ENCODE peak calls at places on chromosomes 12 and 14, in eight cellular contexts. One of them, this sample, is unnamed.

GRCh38 chr12:78898416-78898815 is 33.8 kb downstream of the SYT1 start:
- DNase-seq in activated B cell treated with CpG ODN at 0.5 μM for 24 hours: no peak
- DNase-seq in HCT116: no peak
- DNase-seq in HL-60: no peak
- DNase-seq in osteocyte: no peak
- DNase-seq in RWPE2: no peak
- DNase-seq in MCF 10A: peak
- DNase-seq in OCI-LY7: no peak
- DNase-seq in this sample: no peak

GRCh38 chr14:104244221-104245011 is 106.0 kb downstream of the KIF26A start:
- DNase-seq in activated B cell treated with CpG ODN at 0.5 μM for 24 hours: peak
- DNase-seq in HCT116: no peak
- DNase-seq in HL-60: no peak
- DNase-seq in osteocyte: peak
- DNase-seq in RWPE2: peak
- DNase-seq in MCF 10A: no peak
- DNase-seq in OCI-LY7: no peak
- DNase-seq in this sample: no peak

GRCh38 chr12:104764225-104765073 is 193.6 kb downstream of the SLC41A2 start:
- DNase-seq in activated B cell treated with CpG ODN at 0.5 μM for 24 hours: no peak
- DNase-seq in HCT116: no peak
- DNase-seq in HL-60: no peak
- DNase-seq in osteocyte: no peak
- DNase-seq in RWPE2: no peak
- DNase-seq in MCF 10A: no peak
- DNase-seq in OCI-LY7: peak
- DNase-seq in this sample: no peak

GRCh38 chr12:18723752-18724151 is 14.1 kb downstream of the PLCZ1 start:
- DNase-seq in activated B cell treated with CpG ODN at 0.5 μM for 24 hours: no peak
- DNase-seq in HCT116: peak
- DNase-seq in HL-60: no peak
- DNase-seq in osteocyte: no peak
- DNase-seq in RWPE2: no peak
- DNase-seq in MCF 10A: peak
- DNase-seq in OCI-LY7: no peak
- DNase-seq in this sample: no peak

GRCh38 chr14:52175982-52176502 is 91.5 kb upstream of the PTGDR start:
- DNase-seq in activated B cell treated with CpG ODN at 0.5 μM for 24 hours: peak
- DNase-seq in HCT116: no peak
- DNase-seq in HL-60: no peak
- DNase-seq in osteocyte: no peak
- DNase-seq in RWPE2: no peak
- DNase-seq in MCF 10A: no peak
- DNase-seq in OCI-LY7: peak
- DNase-seq in this sample: no peak

GRCh38 chr12:96242597-96242996 is 48.4 kb downstream of the ELK3 start:
- DNase-seq in activated B cell treated with CpG ODN at 0.5 μM for 24 hours: no peak
- DNase-seq in HCT116: no peak
- DNase-seq in HL-60: no peak
- DNase-seq in osteocyte: no peak
- DNase-seq in RWPE2: peak
- DNase-seq in MCF 10A: no peak
- DNase-seq in OCI-LY7: no peak
- DNase-seq in this sample: no peak

GRCh38 chr12:85405781-85406522 is 125.9 kb downstream of the ALX1 start:
- DNase-seq in activated B cell treated with CpG ODN at 0.5 μM for 24 hours: no peak
- DNase-seq in HCT116: no peak
- DNase-seq in HL-60: no peak
- DNase-seq in osteocyte: no peak
- DNase-seq in RWPE2: no peak
- DNase-seq in MCF 10A: peak
- DNase-seq in OCI-LY7: no peak
- DNase-seq in this sample: no peak

GRCh38 chr12:38137287-38137686 is 179.3 kb upstream of the ALG10B start:
- DNase-seq in activated B cell treated with CpG ODN at 0.5 μM for 24 hours: no peak
- DNase-seq in HCT116: no peak
- DNase-seq in HL-60: no peak
- DNase-seq in osteocyte: no peak
- DNase-seq in RWPE2: no peak
- DNase-seq in MCF 10A: no peak
- DNase-seq in OCI-LY7: no peak
- DNase-seq in this sample: no peak

GRCh38 chr12:107057071-107057834 is 36.1 kb downstream of the CRY1 start:
- DNase-seq in activated B cell treated with CpG ODN at 0.5 μM for 24 hours: no peak
- DNase-seq in HCT116: no peak
- DNase-seq in HL-60: no peak
- DNase-seq in osteocyte: no peak
- DNase-seq in RWPE2: no peak
- DNase-seq in MCF 10A: no peak
- DNase-seq in OCI-LY7: no peak
- DNase-seq in this sample: no peak

GRCh38 chr12:28035483-28035882 is 63.0 kb upstream of the PTHLH start:
- DNase-seq in activated B cell treated with CpG ODN at 0.5 μM for 24 hours: no peak
- DNase-seq in HCT116: no peak
- DNase-seq in HL-60: no peak
- DNase-seq in osteocyte: no peak
- DNase-seq in RWPE2: no peak
- DNase-seq in MCF 10A: peak
- DNase-seq in OCI-LY7: no peak
- DNase-seq in this sample: no peak

GRCh38 chr12:93347054-93347786 is 30.5 kb upstream of the NUDT4 start:
- DNase-seq in activated B cell treated with CpG ODN at 0.5 μM for 24 hours: no peak
- DNase-seq in HCT116: no peak
- DNase-seq in HL-60: no peak
- DNase-seq in osteocyte: no peak
- DNase-seq in RWPE2: no peak
- DNase-seq in MCF 10A: no peak
- DNase-seq in OCI-LY7: no peak
- DNase-seq in this sample: no peak

GRCh38 chr12:67025543-67026114 is 243.5 kb upstream of the CAND1 start:
- DNase-seq in activated B cell treated with CpG ODN at 0.5 μM for 24 hours: no peak
- DNase-seq in HCT116: no peak
- DNase-seq in HL-60: peak
- DNase-seq in osteocyte: no peak
- DNase-seq in RWPE2: no peak
- DNase-seq in MCF 10A: peak
- DNase-seq in OCI-LY7: peak
- DNase-seq in this sample: peak

GRCh38 chr14:85443001-85443400 is 86.9 kb upstream of the FLRT2 start:
- DNase-seq in activated B cell treated with CpG ODN at 0.5 μM for 24 hours: no peak
- DNase-seq in HCT116: no peak
- DNase-seq in HL-60: no peak
- DNase-seq in osteocyte: no peak
- DNase-seq in RWPE2: no peak
- DNase-seq in MCF 10A: peak
- DNase-seq in OCI-LY7: no peak
- DNase-seq in this sample: no peak

GRCh38 chr12:53950441-53950781 is 4.3 kb upstream of the HOXC12 start:
- DNase-seq in activated B cell treated with CpG ODN at 0.5 μM for 24 hours: no peak
- DNase-seq in HCT116: no peak
- DNase-seq in HL-60: no peak
- DNase-seq in osteocyte: no peak
- DNase-seq in RWPE2: no peak
- DNase-seq in MCF 10A: peak
- DNase-seq in OCI-LY7: peak
- DNase-seq in this sample: peak

GRCh38 chr12:40157307-40157706 is 51.4 kb upstream of the SLC2A13 start:
- DNase-seq in activated B cell treated with CpG ODN at 0.5 μM for 24 hours: no peak
- DNase-seq in HCT116: no peak
- DNase-seq in HL-60: no peak
- DNase-seq in osteocyte: no peak
- DNase-seq in RWPE2: no peak
- DNase-seq in MCF 10A: peak
- DNase-seq in OCI-LY7: no peak
- DNase-seq in this sample: no peak

GRCh38 chr12:21852251-21852650 is 77.7 kb upstream of the KCNJ8 start:
- DNase-seq in activated B cell treated with CpG ODN at 0.5 μM for 24 hours: no peak
- DNase-seq in HCT116: no peak
- DNase-seq in HL-60: no peak
- DNase-seq in osteocyte: no peak
- DNase-seq in RWPE2: no peak
- DNase-seq in MCF 10A: peak
- DNase-seq in OCI-LY7: no peak
- DNase-seq in this sample: no peak